ENCODE peak calls at places on chromosomes 4 and X, in six cellular contexts. Q is mesendoderm; D is Peyer's patch; L is CD8-positive, alpha-beta T cell; E is naive thymus-derived CD4-positive, alpha-beta T cell; I is colonic mucosa. P is an unnamed sample.
A peak's percentile ranks its signal among the peaks of the same experiment; 100 is the strongest.

GRCh38 chr4:147355849-147356248 is 125.0 kb upstream of the EDNRA start:
- DNase-seq in Q (no peak), D (no peak), I (no peak), E (no peak), L (no peak), P (no peak)

GRCh38 chrX:38346150-38346549 is 6.3 kb upstream of the OTC start:
- DNase-seq in Q (no peak), L (no peak), D (no peak), E (no peak), I (no peak), P (no peak)

GRCh38 chrX:154358011-154358410 is 16.4 kb downstream of the FLNA start:
- DNase-seq in Q (no peak), L (no peak), D (no peak), I (no peak), E (no peak), P (no peak)

GRCh38 chrX:29478336-29479069 is 736.9 kb upstream of the MAGEB2 start:
- DNase-seq in Q (peak; percentile 60), L (no peak), I (peak; percentile 29), E (no peak), D (no peak), P (peak; percentile 1)

GRCh38 chr4:186149872-186150271 is 41.5 kb upstream of the CYP4V2 start:
- DNase-seq in I (peak; percentile 49), Q (peak; percentile 87), D (no peak), E (peak; percentile 38), L (no peak), P (no peak)

GRCh38 chrX:48864210-48864609 is 28.8 kb upstream of the PCSK1N start:
- DNase-seq in D (no peak), E (no peak), I (no peak), L (no peak), Q (no peak), P (no peak)

GRCh38 chr4:173745765-173746164 is 215.7 kb upstream of the HAND2 start:
- DNase-seq in I (no peak), D (no peak), Q (no peak), L (no peak), E (no peak), P (no peak)

GRCh38 chr4:153233761-153234371 is 29.6 kb downstream of the TRIM2 start:
- DNase-seq in D (no peak), Q (peak; percentile 67), I (peak; percentile 38), L (no peak), E (no peak), P (no peak)

GRCh38 chr4:18480928-18481327 is 459.4 kb upstream of the LCORL start:
- DNase-seq in E (no peak), I (no peak), L (no peak), Q (no peak), D (no peak), P (no peak)

GRCh38 chr4:186739802-186740434 is 16.3 kb upstream of the FAT1 start:
- DNase-seq in I (peak; percentile 74), D (no peak), L (no peak), E (no peak), Q (no peak), P (no peak)

GRCh38 chrX:114924846-114925245 is 92.6 kb downstream of the IL13RA2 start:
- DNase-seq in Q (peak; percentile 81), I (no peak), L (no peak), E (no peak), D (no peak), P (no peak)

GRCh38 chr4:5893013-5893580 is at the start of gene CRMP1:
- DNase-seq in I (no peak), E (no peak), Q (peak; percentile 77), D (no peak), L (no peak), P (no peak)

GRCh38 chr4:4831825-4832224 is 27.6 kb upstream of the MSX1 start:
- DNase-seq in E (no peak), D (no peak), I (no peak), Q (no peak), L (no peak), P (no peak)

GRCh38 chrX:151816914-151817313 is 82.4 kb downstream of the CNGA2 start:
- DNase-seq in I (no peak), L (no peak), D (no peak), Q (no peak), E (no peak), P (no peak)

GRCh38 chrX:6226646-6227444 is 1.8 kb downstream of the NLGN4X start:
- DNase-seq in I (no peak), L (no peak), E (no peak), Q (peak; percentile 39), D (no peak), P (no peak)

GRCh38 chr4:148364525-148364924 is 77.7 kb downstream of the NR3C2 start:
- DNase-seq in Q (no peak), E (no peak), L (no peak), I (no peak), D (no peak), P (no peak)

GRCh38 chr4:83250666-83251065 is 33.9 kb downstream of the COQ2 start:
- DNase-seq in E (no peak), Q (peak; percentile 61), I (no peak), L (no peak), D (no peak), P (no peak)

GRCh38 chrX:124232523-124233201 is 99.8 kb upstream of the TEX13D start:
- DNase-seq in D (no peak), L (peak; percentile 22), E (no peak), Q (peak; percentile 16), I (no peak), P (no peak)

GRCh38 chrX:11787564-11787963 is 29.5 kb downstream of the MSL3 start:
- DNase-seq in D (peak; percentile 65), I (peak; percentile 58), Q (peak; percentile 93), L (peak; percentile 65), E (peak; percentile 63), P (peak; percentile 57)

GRCh38 chrX:17703201-17703600 is 34.1 kb upstream of the SCML1 start:
- DNase-seq in E (no peak), I (no peak), Q (no peak), D (no peak), L (no peak), P (no peak)

DNA sequence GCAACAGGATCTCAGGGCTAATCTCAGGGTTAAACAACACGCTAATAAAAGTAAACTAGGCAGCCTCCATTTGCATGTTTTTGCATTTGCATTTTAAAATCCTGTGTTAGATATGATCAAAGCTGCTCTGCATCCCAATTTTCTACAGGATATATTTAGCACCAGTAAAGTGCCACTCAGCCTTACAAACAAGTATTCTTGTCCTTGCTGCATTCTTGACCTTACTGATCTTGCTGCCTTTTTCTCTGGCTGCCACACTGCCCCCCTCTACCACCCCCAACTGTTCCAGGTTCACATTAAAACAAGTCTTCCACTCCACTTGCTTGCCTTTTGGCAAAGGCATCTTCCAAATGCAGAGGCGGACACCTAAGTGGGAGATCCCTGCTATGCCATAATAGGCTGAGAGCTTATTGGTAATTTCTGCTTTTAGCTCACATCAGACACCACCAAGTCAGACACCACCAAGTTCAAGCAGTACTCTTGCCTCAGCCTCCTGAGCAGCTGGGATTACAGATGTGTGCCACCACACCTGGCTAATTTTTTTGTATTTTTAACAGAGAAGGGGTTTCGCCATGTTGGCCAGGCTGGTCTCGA is 48.1 kb downstream of the GPRIN3 start:
- DNase-seq in E (no peak), L (no peak), I (no peak), Q (peak; percentile 19), D (no peak), P (no peak)
- H3K27ac ChIP-seq in E (no peak overlapping the region), L (no peak overlapping the region), I (no peak overlapping the region), Q (no peak overlapping the region), D (no peak overlapping the region), P (peak overlapping the region; percentile 63)

DNA sequence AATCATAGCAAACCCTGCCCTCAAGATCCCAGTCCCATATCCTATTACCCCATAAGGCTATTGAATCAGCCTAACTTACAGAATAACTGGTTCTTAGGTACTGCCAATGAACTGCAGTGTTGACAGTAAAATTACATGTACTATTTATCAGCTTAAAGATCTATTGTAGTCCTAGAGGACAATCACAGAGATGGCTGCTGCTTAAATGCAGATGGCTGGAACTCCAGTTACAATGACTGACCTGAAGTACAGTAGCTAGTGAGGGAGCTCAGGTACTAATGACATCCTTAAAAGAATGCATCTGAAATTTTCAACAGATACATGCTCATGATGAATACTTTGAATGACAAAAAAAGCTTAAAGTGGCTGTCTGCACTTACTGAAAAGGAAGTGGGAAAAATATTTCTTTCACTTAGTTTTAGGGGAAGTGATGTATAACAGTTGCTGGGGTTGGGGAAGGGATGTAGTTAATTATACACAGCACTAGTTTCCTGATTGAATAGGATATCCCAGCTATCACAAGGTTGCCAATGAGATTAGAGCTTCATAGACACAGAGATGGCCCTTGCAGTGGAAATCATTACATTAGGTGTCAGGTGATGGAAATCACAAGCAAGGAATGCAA is 42.0 kb downstream of the USP26 start:
- DNase-seq in E (no peak), L (no peak), Q (peak; percentile 1), I (no peak), D (no peak), P (no peak)
- H3K27ac ChIP-seq in E (no peak overlapping the region), L (no peak overlapping the region), Q (no peak overlapping the region), I (no peak overlapping the region), D (no peak overlapping the region), P (no peak overlapping the region)

DNA sequence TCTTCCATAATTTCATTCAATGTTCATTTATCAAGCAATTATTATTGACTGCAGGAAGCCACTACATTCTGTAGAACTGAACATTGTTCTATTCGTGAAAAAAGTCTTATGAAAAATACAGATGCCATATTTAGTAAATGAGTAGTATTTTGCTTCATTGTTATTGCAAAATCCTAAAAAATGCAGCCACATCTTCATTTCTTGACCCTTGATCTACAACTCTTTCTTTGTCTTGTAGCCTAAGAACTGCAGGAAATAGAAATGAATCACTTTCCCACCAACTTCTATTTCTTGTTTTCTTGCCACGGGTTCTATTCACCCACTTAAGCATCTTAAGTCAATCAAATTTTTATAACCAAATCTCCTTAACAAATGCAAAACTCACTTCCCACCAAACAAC is 63.3 kb downstream of the KCNIP4 start:
- DNase-seq in D (no peak), L (no peak), I (no peak), Q (no peak), E (no peak), P (no peak)
- H3K27ac ChIP-seq in D (no peak overlapping the region), L (no peak overlapping the region), I (no peak overlapping the region), Q (no peak overlapping the region), E (no peak overlapping the region), P (no peak overlapping the region)

GRCh38 chrX:24229400-24229879 is 79.9 kb downstream of the ZFX start:
- DNase-seq in D (no peak), E (no peak), I (no peak), Q (no peak), L (no peak), P (no peak)

GRCh38 chrX:24231169-24231568 is 81.6 kb downstream of the ZFX start:
- DNase-seq in L (no peak), I (no peak), Q (no peak), E (no peak), D (no peak), P (no peak)

GRCh38 chrX:24231780-24232179 is 82.1 kb downstream of the SUPT20HL2 start:
- DNase-seq in E (no peak), I (no peak), L (no peak), Q (no peak), D (no peak), P (no peak)

GRCh38 chrX:24228596-24228995 is 79.1 kb downstream of the ZFX start:
- DNase-seq in I (no peak), Q (no peak), L (no peak), D (no peak), E (no peak), P (no peak)

DNA sequence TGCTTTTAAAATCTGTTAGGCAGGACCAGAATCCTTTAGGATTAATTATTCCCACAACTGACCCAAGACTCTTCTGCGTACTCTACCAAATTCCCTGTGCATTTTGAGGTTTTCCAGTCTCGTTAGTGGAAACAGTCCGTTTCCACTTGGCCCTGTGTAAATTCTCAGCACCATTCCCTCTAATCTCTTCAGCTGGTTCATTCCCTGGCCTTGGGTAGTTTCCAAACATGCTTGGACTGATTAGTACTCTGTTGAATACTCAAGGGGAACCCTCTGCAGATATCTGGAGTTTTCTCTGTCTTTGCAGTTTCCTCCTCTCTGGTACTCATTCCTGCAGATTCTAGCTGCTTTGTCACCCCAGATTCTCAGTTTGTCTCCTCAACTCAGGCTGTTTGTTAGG is 80.4 kb downstream of the ZFX start:
- DNase-seq in E (no peak), D (no peak), Q (no peak), L (no peak), I (no peak), P (no peak)
- H3K27ac ChIP-seq in E (no peak overlapping the region), D (no peak overlapping the region), Q (no peak overlapping the region), L (no peak overlapping the region), I (no peak overlapping the region), P (no peak overlapping the region)